ENCODE peak calls at places on chromosome 13, in nine cellular contexts. E is lower leg skin, B is right lobe of liver, U is uterus, W is tibial nerve, V is thyroid gland, T is GM12891, J is adrenal gland, X is body of pancreas. Z is an unnamed sample.

GRCh38 chr13:99864627-99864990 is 107.0 kb downstream of the ZIC5 start:
- DNase-seq in E (no peak), B (no peak), U (no peak), W (no peak), V (no peak), T (no peak), J (no peak), X (no peak), Z (no peak)

GRCh38 chr13:55517312-55517711 is 1623.4 kb upstream of the PRR20A start:
- DNase-seq in E (no peak), B (no peak), U (no peak), W (no peak), V (no peak), T (no peak), J (no peak), X (peak), Z (no peak)

GRCh38 chr13:23380534-23380933 is 53.0 kb downstream of the SACS start:
- DNase-seq in E (no peak), B (no peak), U (no peak), W (no peak), V (no peak), T (no peak), J (no peak), X (no peak), Z (no peak)

GRCh38 chr13:112674412-112675383 is 15.1 kb upstream of the ATP11A start:
- DNase-seq in E (no peak), B (peak), U (peak), W (no peak), V (no peak), T (no peak), J (peak), X (no peak), Z (no peak)

GRCh38 chr13:99959127-99959529 is 12.4 kb downstream of the ZIC5 start:
- DNase-seq in E (no peak), B (no peak), U (no peak), W (no peak), V (no peak), T (no peak), J (no peak), X (no peak), Z (no peak)

GRCh38 chr13:23488442-23488841 is 54.9 kb upstream of the SACS start:
- DNase-seq in E (no peak), B (no peak), U (no peak), W (no peak), V (no peak), T (no peak), J (no peak), X (no peak), Z (no peak)

GRCh38 chr13:55615080-55615479 is 1525.6 kb upstream of the PRR20A start:
- DNase-seq in E (no peak), B (no peak), U (no peak), W (no peak), V (no peak), T (no peak), J (no peak), X (no peak), Z (no peak)

GRCh38 chr13:98781905-98782304 is 29.4 kb upstream of the SLC15A1 start:
- DNase-seq in E (no peak), B (no peak), U (no peak), W (no peak), V (no peak), T (no peak), J (no peak), X (no peak), Z (no peak)

GRCh38 chr13:101579291-101579802 is 126.9 kb downstream of the ITGBL1 start:
- DNase-seq in E (no peak), B (no peak), U (no peak), W (no peak), V (no peak), T (no peak), J (no peak), X (no peak), Z (no peak)

GRCh38 chr13:97753942-97754670 is 199.4 kb upstream of the IPO5 start:
- DNase-seq in E (no peak), B (no peak), U (no peak), W (no peak), V (no peak), T (no peak), J (no peak), X (no peak), Z (no peak)

GRCh38 chr13:74087304-74087703 is 46.9 kb downstream of the KLF12 start:
- DNase-seq in E (no peak), B (no peak), U (no peak), W (no peak), V (no peak), T (no peak), J (no peak), X (no peak), Z (no peak)

GRCh38 chr13:50766043-50766442 is 77.4 kb downstream of the DLEU7 start:
- DNase-seq in E (no peak), B (no peak), U (no peak), W (no peak), V (no peak), T (no peak), J (no peak), X (no peak), Z (no peak)

GRCh38 chr13:91450913-91451312 is 52.5 kb downstream of the GPC5 start:
- DNase-seq in E (no peak), B (no peak), U (no peak), W (no peak), V (no peak), T (no peak), J (no peak), X (no peak), Z (no peak)

GRCh38 chr13:113029487-113030258 is 60.7 kb downstream of the MCF2L start:
- DNase-seq in E (no peak), B (no peak), U (no peak), W (no peak), V (peak), T (peak), J (no peak), X (peak), Z (peak)

GRCh38 chr13:26604784-26605183 is 47.3 kb downstream of the WASF3 start:
- DNase-seq in E (peak), B (peak), U (peak), W (peak), V (peak), T (no peak), J (peak), X (peak), Z (no peak)

GRCh38 chr13:71870036-71870435 is 3.0 kb upstream of the DACH1 start:
- DNase-seq in E (no peak), B (no peak), U (no peak), W (no peak), V (no peak), T (no peak), J (no peak), X (no peak), Z (no peak)

GRCh38 chr13:87553142-87553541 is 118.0 kb upstream of the SLITRK5 start:
- DNase-seq in E (no peak), B (no peak), U (no peak), W (no peak), V (no peak), T (no peak), J (no peak), X (no peak), Z (no peak)

GRCh38 chr13:36057041-36057440 is 74.1 kb downstream of the DCLK1 start:
- DNase-seq in E (no peak), B (no peak), U (no peak), W (no peak), V (no peak), T (no peak), J (no peak), X (no peak), Z (no peak)

DNA sequence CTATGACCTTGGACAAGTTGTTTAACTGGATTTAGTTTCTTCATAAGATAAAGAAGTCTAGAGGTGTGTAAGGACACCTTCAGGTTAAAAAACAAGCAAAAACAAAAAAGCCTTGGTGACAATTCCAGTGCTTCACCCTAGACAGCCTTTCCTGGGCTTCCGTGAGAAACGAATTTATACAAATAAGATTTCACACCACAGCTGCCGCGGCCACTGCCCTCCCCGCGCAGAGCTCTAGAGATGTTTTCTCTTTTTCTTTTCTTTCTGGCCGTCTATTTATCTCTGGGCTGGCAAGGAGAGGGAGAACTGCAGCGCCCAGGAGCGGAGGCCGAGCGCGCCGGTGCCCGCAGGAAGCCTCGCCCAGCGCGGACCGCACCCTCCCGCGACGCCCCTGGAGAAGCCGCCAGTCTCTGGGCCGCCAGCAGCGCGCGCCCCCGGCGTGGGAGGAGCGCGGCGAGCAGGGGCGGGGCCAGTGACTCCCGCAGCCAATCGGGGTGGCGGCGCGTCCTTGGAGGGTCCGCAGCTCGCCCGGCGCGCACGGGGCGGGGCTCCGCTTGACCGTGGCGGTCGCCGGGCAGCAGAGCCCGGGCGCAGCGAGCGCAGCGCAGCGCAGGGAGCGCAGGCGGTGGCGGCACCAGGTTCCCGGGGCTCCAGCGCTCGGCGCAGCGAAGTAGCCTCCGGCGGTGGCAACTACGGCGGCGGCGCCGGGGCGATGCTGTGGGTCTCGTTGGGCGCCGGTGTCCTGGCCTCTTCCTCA is 107.0 kb downstream of the RXFP2 start:
- DNase-seq in E (peak), B (peak), U (peak), W (peak), V (peak), T (peak), J (peak), X (peak), Z (peak)
- TF ChIP-seq POLR2A in E (no peak), B (no peak), U (peak), W (peak), V (peak), T (no peak), J (no peak), X (no peak), Z (no peak)

DNA sequence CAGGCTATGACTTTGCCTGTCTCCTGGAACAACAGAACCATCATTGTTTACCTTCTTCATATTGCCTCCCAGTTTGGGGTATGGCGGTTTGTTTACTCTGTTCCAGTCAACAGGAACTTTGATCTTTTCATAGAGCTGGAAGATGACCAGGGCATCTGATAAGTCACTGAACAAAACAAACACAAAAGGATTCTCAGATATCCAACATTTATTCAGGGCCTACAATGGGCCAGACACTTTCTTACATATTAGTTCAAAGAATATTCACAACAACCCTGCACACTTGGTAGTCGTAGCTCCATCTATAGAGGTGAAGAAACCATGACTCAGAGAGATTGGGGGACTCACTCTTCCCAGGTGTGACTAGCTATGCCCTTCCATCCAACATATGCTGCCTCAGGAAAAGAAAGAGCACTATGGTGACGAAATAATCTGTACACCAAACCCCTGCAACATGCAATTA is 38.4 kb upstream of the CPB2 start:
- DNase-seq in E (no peak), B (peak), U (no peak), W (no peak), V (no peak), T (no peak), J (no peak), X (no peak), Z (no peak)
- TF ChIP-seq POLR2A in E (no peak), B (no peak), U (no peak), W (no peak), V (no peak), T (peak), J (no peak), X (no peak), Z (no peak)

GRCh38 chr13:110338441-110339101 is 31.5 kb downstream of the COL4A2 start:
- DNase-seq in E (no peak), B (no peak), U (peak), W (peak), V (no peak), T (no peak), J (peak), X (no peak), Z (no peak)

GRCh38 chr13:110341445-110342247 is 34.6 kb downstream of the COL4A2 start:
- DNase-seq in E (no peak), B (no peak), U (no peak), W (no peak), V (no peak), T (no peak), J (peak), X (peak), Z (no peak)

GRCh38 chr13:110340812-110341444 is 33.8 kb downstream of the COL4A2 start:
- DNase-seq in E (peak), B (peak), U (peak), W (peak), V (peak), T (no peak), J (peak), X (peak), Z (no peak)

GRCh38 chr13:110339263-110339662 is 32.2 kb downstream of the COL4A2 start:
- DNase-seq in E (no peak), B (no peak), U (no peak), W (no peak), V (no peak), T (no peak), J (peak), X (no peak), Z (no peak)

DNA sequence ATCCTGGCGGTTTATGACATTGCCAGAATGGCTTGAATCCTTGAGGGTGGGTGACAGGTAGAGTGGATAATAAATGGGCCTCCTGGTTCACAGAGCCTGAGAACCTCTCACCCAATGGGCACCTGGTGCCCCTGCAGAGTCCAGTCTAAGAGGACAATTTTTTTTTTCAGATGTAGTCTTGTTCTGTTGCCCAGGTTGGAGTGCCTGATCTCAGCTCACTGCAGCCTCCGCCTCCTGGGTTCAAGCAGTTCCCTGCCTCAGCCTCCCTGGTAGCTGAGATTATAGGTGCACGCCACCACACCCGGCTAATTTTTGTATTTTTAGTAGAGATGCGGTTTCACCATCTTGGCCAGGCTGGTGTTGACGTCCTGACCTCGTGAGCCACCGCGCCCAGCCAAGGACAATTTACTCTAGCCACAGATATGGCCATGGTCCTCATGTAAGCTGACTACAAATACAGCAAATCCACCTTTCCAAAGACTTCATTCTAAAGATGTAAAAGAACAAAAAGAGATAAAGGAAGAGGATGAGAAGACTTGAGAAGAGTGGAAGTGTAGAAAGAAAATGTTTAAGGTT is 33.0 kb downstream of the COL4A2 start:
- DNase-seq in E (no peak), B (no peak), U (no peak), W (no peak), V (no peak), T (no peak), J (peak), X (no peak), Z (no peak)
- TF ChIP-seq POLR2A in E (no peak), B (no peak), U (no peak), W (no peak), V (no peak), T (no peak), J (no peak), X (no peak), Z (no peak)

DNA sequence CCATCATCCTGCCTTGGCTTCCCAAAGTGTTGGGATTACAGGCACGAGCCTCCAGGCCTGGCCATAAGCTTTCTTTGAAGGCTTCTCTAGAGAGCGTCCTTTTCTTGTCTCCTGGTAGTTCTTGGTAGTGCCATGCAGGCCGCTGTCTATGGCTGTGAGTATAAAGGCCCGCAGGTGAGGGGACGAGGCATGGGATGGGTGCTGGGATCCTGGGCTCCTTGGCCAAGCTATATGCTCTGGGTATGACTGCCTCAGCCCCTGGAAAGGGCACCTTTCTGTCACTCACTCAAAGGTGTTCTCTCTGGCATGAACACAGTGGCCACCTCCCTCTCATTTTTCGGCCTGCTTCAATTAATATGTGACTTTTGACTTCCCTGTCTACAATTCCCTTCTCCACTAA is 6.3 kb upstream of the ABCC4 start:
- DNase-seq in E (no peak), B (no peak), U (no peak), W (no peak), V (no peak), T (no peak), J (no peak), X (no peak), Z (no peak)
- TF ChIP-seq POLR2A in E (no peak), B (no peak), U (no peak), W (no peak), V (no peak), T (no peak), J (no peak), X (no peak), Z (no peak)

GRCh38 chr13:41059896-41060722 is 1.2 kb upstream of the WBP4 start:
- DNase-seq in E (peak), B (peak), U (peak), W (peak), V (peak), T (peak), J (peak), X (peak), Z (peak)

GRCh38 chr13:41061914-41062837 is 867 bp downstream of the WBP4 start:
- DNase-seq in E (no peak), B (no peak), U (no peak), W (no peak), V (no peak), T (no peak), J (no peak), X (no peak), Z (no peak)

GRCh38 chr13:41059466-41059865 is 1.8 kb upstream of the WBP4 start:
- DNase-seq in E (no peak), B (no peak), U (no peak), W (no peak), V (no peak), T (no peak), J (no peak), X (no peak), Z (no peak)

GRCh38 chr13:41060723-41061074 is 610 bp upstream of the WBP4 start:
- DNase-seq in E (peak), B (no peak), U (peak), W (peak), V (peak), T (peak), J (peak), X (peak), Z (no peak)

GRCh38 chr13:41061075-41061913 is at the start of gene WBP4:
- DNase-seq in E (peak), B (peak), U (peak), W (peak), V (peak), T (peak), J (peak), X (peak), Z (peak)
- TF ChIP-seq POLR2A in E (peak), B (peak), U (peak), W (peak), V (peak), T (peak), J (no peak), X (peak), Z (peak)

Z was measured in H54.